ENCODE peak calls at places on chromosomes 12 and 14, in five cellular contexts. One of them, this sample, is unnamed.
A peak's percentile ranks its signal among the peaks of the same experiment; 100 is the strongest.

GRCh38 chr14:36652542-36653201 is 9.0 kb upstream of the PAX9 start:
- DNase-seq in CD8-positive, alpha-beta memory T cell: no peak
- DNase-seq in CD8-positive, alpha-beta T cell: no peak
- DNase-seq in GM23248: no peak
- DNase-seq in left ventricle myocardium inferior: no peak
- DNase-seq in this sample: no peak

GRCh38 chr12:29533815-29534489 is 36.5 kb upstream of the OVCH1 start:
- DNase-seq in CD8-positive, alpha-beta memory T cell: no peak
- DNase-seq in CD8-positive, alpha-beta T cell: no peak
- DNase-seq in GM23248: no peak
- DNase-seq in left ventricle myocardium inferior: no peak
- DNase-seq in this sample: no peak

GRCh38 chr12:12801649-12802048 is 11.5 kb upstream of the DDX47 start:
- DNase-seq in CD8-positive, alpha-beta memory T cell: no peak
- DNase-seq in CD8-positive, alpha-beta T cell: no peak
- DNase-seq in GM23248: peak; percentile 22
- DNase-seq in left ventricle myocardium inferior: no peak
- DNase-seq in this sample: no peak

GRCh38 chr12:54704187-54704586 is 56.0 kb upstream of the DCD start:
- DNase-seq in CD8-positive, alpha-beta memory T cell: no peak
- DNase-seq in CD8-positive, alpha-beta T cell: no peak
- DNase-seq in GM23248: no peak
- DNase-seq in left ventricle myocardium inferior: no peak
- DNase-seq in this sample: no peak

GRCh38 chr14:76456200-76456599 is 80.3 kb downstream of the ESRRB start:
- DNase-seq in CD8-positive, alpha-beta memory T cell: no peak
- DNase-seq in CD8-positive, alpha-beta T cell: no peak
- DNase-seq in GM23248: peak; percentile 39
- DNase-seq in left ventricle myocardium inferior: no peak
- DNase-seq in this sample: peak; percentile 46

GRCh38 chr12:16189849-16190248 is 87.6 kb downstream of the SLC15A5 start:
- DNase-seq in CD8-positive, alpha-beta memory T cell: no peak
- DNase-seq in CD8-positive, alpha-beta T cell: no peak
- DNase-seq in GM23248: peak; percentile 58
- DNase-seq in left ventricle myocardium inferior: no peak
- DNase-seq in this sample: no peak

GRCh38 chr14:33782923-33783322 is 168.0 kb downstream of the EGLN3 start:
- DNase-seq in CD8-positive, alpha-beta memory T cell: no peak
- DNase-seq in CD8-positive, alpha-beta T cell: no peak
- DNase-seq in GM23248: no peak
- DNase-seq in left ventricle myocardium inferior: no peak
- DNase-seq in this sample: no peak

GRCh38 chr14:54252072-54252730 is 144.6 kb upstream of the CDKN3 start:
- DNase-seq in CD8-positive, alpha-beta memory T cell: no peak
- DNase-seq in CD8-positive, alpha-beta T cell: no peak
- DNase-seq in GM23248: peak; percentile 76
- DNase-seq in left ventricle myocardium inferior: no peak
- DNase-seq in this sample: no peak

GRCh38 chr14:33052899-33053400 is 114.3 kb downstream of the NPAS3 start:
- DNase-seq in CD8-positive, alpha-beta memory T cell: no peak
- DNase-seq in CD8-positive, alpha-beta T cell: no peak
- DNase-seq in GM23248: no peak
- DNase-seq in left ventricle myocardium inferior: no peak
- DNase-seq in this sample: no peak

GRCh38 chr14:102568115-102568614 is 24.3 kb upstream of the RCOR1 start:
- DNase-seq in CD8-positive, alpha-beta memory T cell: no peak
- DNase-seq in CD8-positive, alpha-beta T cell: peak; percentile 45
- DNase-seq in GM23248: no peak
- DNase-seq in left ventricle myocardium inferior: no peak
- DNase-seq in this sample: no peak

GRCh38 chr12:2613674-2614073 is 181.1 kb upstream of the FKBP4 start:
- DNase-seq in CD8-positive, alpha-beta memory T cell: no peak
- DNase-seq in CD8-positive, alpha-beta T cell: no peak
- DNase-seq in GM23248: peak; percentile 99
- DNase-seq in left ventricle myocardium inferior: no peak
- DNase-seq in this sample: no peak

GRCh38 chr14:64778114-64778754 is 74.0 kb downstream of the PLEKHG3 start:
- DNase-seq in CD8-positive, alpha-beta memory T cell: no peak
- DNase-seq in CD8-positive, alpha-beta T cell: no peak
- DNase-seq in GM23248: no peak
- DNase-seq in left ventricle myocardium inferior: peak; percentile 47
- DNase-seq in this sample: no peak
- H3K27ac ChIP-seq in CD8-positive, alpha-beta memory T cell: no peak overlapping the region
- H3K27ac ChIP-seq in CD8-positive, alpha-beta T cell: no peak overlapping the region
- H3K27ac ChIP-seq in GM23248: no peak overlapping the region
- H3K27ac ChIP-seq in left ventricle myocardium inferior: peak overlapping the region; percentile 89
- H3K27ac ChIP-seq in this sample: no peak overlapping the region

GRCh38 chr12:26058818-26059217 is 66.0 kb downstream of the BHLHE41 start:
- DNase-seq in CD8-positive, alpha-beta memory T cell: no peak
- DNase-seq in CD8-positive, alpha-beta T cell: no peak
- DNase-seq in GM23248: no peak
- DNase-seq in left ventricle myocardium inferior: no peak
- DNase-seq in this sample: no peak
- H3K27ac ChIP-seq in CD8-positive, alpha-beta memory T cell: no peak overlapping the region
- H3K27ac ChIP-seq in CD8-positive, alpha-beta T cell: no peak overlapping the region
- H3K27ac ChIP-seq in GM23248: no peak overlapping the region
- H3K27ac ChIP-seq in left ventricle myocardium inferior: no peak overlapping the region
- H3K27ac ChIP-seq in this sample: no peak overlapping the region

DNA sequence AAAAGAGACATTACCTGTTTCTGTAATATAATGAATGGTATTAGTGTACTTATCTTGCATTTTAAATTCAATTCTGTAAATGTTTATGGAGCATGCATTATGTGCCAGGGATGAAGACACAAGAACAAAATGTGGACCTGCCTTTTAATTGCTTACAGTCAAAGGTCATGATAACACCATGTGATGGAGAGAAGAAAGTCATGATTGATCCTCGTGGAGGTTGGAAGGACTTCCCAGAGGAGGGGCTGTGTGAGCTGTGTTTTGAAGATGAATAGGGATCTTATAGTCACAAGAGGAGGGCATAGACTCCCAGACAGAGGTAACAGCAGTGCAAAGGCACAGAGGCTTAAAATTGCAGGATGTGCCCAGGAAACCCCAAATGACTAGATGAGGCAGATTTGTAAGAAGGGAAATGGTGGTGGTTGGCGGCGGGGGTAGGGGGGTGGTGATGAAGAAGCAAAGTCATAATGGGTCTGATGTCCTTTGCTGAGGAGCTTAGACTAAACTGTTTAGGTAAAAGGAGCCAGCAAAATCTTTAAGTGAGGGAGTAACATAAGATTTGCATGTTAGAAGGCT is 151.5 kb downstream of the PRKCH start:
- DNase-seq in CD8-positive, alpha-beta memory T cell: peak; percentile 60
- DNase-seq in CD8-positive, alpha-beta T cell: peak; percentile 71
- DNase-seq in GM23248: peak; percentile 24
- DNase-seq in left ventricle myocardium inferior: no peak
- DNase-seq in this sample: no peak
- H3K27ac ChIP-seq in CD8-positive, alpha-beta memory T cell: no peak overlapping the region
- H3K27ac ChIP-seq in CD8-positive, alpha-beta T cell: peak overlapping the region; percentile 42
- H3K27ac ChIP-seq in GM23248: peak overlapping the region; percentile 94
- H3K27ac ChIP-seq in left ventricle myocardium inferior: peak overlapping the region; percentile 90
- H3K27ac ChIP-seq in this sample: no peak overlapping the region

GRCh38 chr12:110126557-110126956 is 2.4 kb downstream of the IFT81 start:
- DNase-seq in CD8-positive, alpha-beta memory T cell: no peak
- DNase-seq in CD8-positive, alpha-beta T cell: no peak
- DNase-seq in GM23248: no peak
- DNase-seq in left ventricle myocardium inferior: no peak
- DNase-seq in this sample: no peak

GRCh38 chr12:110123861-110124183 is 335 bp upstream of the IFT81 start:
- DNase-seq in CD8-positive, alpha-beta memory T cell: no peak
- DNase-seq in CD8-positive, alpha-beta T cell: no peak
- DNase-seq in GM23248: no peak
- DNase-seq in left ventricle myocardium inferior: no peak
- DNase-seq in this sample: no peak

GRCh38 chr12:110120878-110121277 is 3.3 kb upstream of the IFT81 start:
- DNase-seq in CD8-positive, alpha-beta memory T cell: no peak
- DNase-seq in CD8-positive, alpha-beta T cell: no peak
- DNase-seq in GM23248: peak; percentile 29
- DNase-seq in left ventricle myocardium inferior: no peak
- DNase-seq in this sample: no peak

GRCh38 chr12:110122929-110123328 is 1.2 kb upstream of the IFT81 start:
- DNase-seq in CD8-positive, alpha-beta memory T cell: no peak
- DNase-seq in CD8-positive, alpha-beta T cell: no peak
- DNase-seq in GM23248: no peak
- DNase-seq in left ventricle myocardium inferior: no peak
- DNase-seq in this sample: no peak

DNA sequence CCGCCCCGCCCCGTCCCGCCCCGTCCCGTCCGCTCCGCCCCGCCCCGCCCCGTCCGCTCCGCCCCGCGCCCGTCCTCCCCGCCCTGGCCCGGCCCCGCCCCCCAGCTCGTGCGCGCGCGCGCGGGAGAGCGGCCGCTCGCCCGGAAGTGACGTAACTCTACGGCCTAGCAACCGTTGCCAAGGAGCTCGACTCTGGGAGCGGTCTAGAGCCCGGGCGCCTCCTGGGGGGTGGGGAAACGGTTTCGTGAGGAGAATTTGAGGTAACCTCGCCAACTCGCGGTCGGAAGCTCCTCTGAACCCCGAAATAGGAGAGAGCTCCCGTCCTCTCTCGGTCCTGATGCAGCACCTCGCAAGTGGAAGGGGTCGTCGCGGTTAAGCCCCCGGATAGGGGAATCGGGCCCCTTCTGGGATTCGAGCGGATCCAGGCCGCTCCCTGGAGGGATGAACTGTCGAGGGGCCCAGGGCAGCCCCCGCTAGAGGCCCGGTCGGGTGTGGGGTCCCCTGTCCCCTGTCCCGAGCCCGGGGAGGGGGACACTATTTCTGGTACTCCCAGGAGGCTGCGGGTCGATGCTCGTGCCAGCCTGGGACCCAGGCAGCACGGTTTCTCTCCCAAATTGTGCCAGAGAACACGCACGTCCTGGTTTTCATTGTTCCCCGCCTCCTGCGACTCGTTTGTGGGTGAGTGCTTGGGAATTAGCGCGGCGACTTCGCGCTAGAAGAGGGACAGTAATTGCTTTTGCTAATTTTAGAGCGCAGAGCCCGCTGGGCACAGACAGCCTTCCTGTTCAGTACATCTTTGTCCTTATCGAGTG is at the start of gene IFT81:
- DNase-seq in CD8-positive, alpha-beta memory T cell: peak; percentile 97
- DNase-seq in CD8-positive, alpha-beta T cell: peak; percentile 94
- DNase-seq in GM23248: peak; percentile 97
- DNase-seq in left ventricle myocardium inferior: peak; percentile 94
- DNase-seq in this sample: peak; percentile 94
- H3K27ac ChIP-seq in CD8-positive, alpha-beta memory T cell: peak within 1 kb of the TSS; percentile 92
- H3K27ac ChIP-seq in CD8-positive, alpha-beta T cell: peak within 1 kb of the TSS; percentile 60
- H3K27ac ChIP-seq in GM23248: peak within 1 kb of the TSS; percentile 93
- H3K27ac ChIP-seq in left ventricle myocardium inferior: peak within 1 kb of the TSS; percentile 85
- H3K27ac ChIP-seq in this sample: peak within 1 kb of the TSS; percentile 65

GRCh38 chr12:8644345-8645248 is 18.0 kb downstream of the MFAP5 start:
- DNase-seq in CD8-positive, alpha-beta memory T cell: peak; percentile 15
- DNase-seq in CD8-positive, alpha-beta T cell: peak; percentile 54
- DNase-seq in GM23248: peak; percentile 16
- DNase-seq in left ventricle myocardium inferior: no peak
- DNase-seq in this sample: no peak
- H3K27ac ChIP-seq in CD8-positive, alpha-beta memory T cell: peak overlapping the region; percentile 41
- H3K27ac ChIP-seq in CD8-positive, alpha-beta T cell: peak overlapping the region; percentile 49
- H3K27ac ChIP-seq in GM23248: no peak overlapping the region
- H3K27ac ChIP-seq in left ventricle myocardium inferior: no peak overlapping the region
- H3K27ac ChIP-seq in this sample: no peak overlapping the region

DNA sequence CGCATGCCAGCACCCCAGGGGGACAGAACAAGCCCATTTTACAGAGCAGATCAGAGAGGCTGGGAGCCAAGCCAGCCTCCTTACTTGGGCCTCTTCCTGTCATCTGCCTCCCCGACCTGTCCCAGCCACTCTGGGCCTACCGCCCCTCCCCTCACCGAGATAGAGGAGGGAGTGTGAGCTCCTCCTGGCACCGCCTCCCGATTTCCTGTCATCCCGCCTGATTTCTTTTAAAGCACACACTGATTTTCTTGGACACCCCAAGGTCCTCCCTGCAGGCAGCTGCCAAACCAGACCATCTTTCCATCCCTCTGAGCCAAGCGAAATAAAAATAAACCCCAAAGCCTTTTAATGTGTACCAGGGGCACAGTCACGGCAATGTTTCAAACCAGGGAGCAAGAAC is 108.4 kb downstream of the RFLNA start:
- DNase-seq in CD8-positive, alpha-beta memory T cell: no peak
- DNase-seq in CD8-positive, alpha-beta T cell: no peak
- DNase-seq in GM23248: no peak
- DNase-seq in left ventricle myocardium inferior: no peak
- DNase-seq in this sample: no peak
- H3K27ac ChIP-seq in CD8-positive, alpha-beta memory T cell: no peak overlapping the region
- H3K27ac ChIP-seq in CD8-positive, alpha-beta T cell: no peak overlapping the region
- H3K27ac ChIP-seq in GM23248: no peak overlapping the region
- H3K27ac ChIP-seq in left ventricle myocardium inferior: peak overlapping the region; percentile 62
- H3K27ac ChIP-seq in this sample: no peak overlapping the region

GRCh38 chr12:94587266-94588241 is 62.8 kb downstream of the TMCC3 start:
- DNase-seq in CD8-positive, alpha-beta memory T cell: no peak
- DNase-seq in CD8-positive, alpha-beta T cell: no peak
- DNase-seq in GM23248: no peak
- DNase-seq in left ventricle myocardium inferior: no peak
- DNase-seq in this sample: no peak
- H3K27ac ChIP-seq in CD8-positive, alpha-beta memory T cell: no peak overlapping the region
- H3K27ac ChIP-seq in CD8-positive, alpha-beta T cell: no peak overlapping the region
- H3K27ac ChIP-seq in GM23248: no peak overlapping the region
- H3K27ac ChIP-seq in left ventricle myocardium inferior: peak overlapping the region; percentile 78
- H3K27ac ChIP-seq in this sample: peak overlapping the region; percentile 40

GRCh38 chr12:65603428-65604351 is 220.6 kb upstream of the HMGA2 start:
- DNase-seq in CD8-positive, alpha-beta memory T cell: no peak
- DNase-seq in CD8-positive, alpha-beta T cell: no peak
- DNase-seq in GM23248: peak; percentile 90
- DNase-seq in left ventricle myocardium inferior: peak; percentile 18
- DNase-seq in this sample: no peak
- H3K27ac ChIP-seq in CD8-positive, alpha-beta memory T cell: no peak overlapping the region
- H3K27ac ChIP-seq in CD8-positive, alpha-beta T cell: no peak overlapping the region
- H3K27ac ChIP-seq in GM23248: peak overlapping the region; percentile 90
- H3K27ac ChIP-seq in left ventricle myocardium inferior: peak overlapping the region; percentile 60
- H3K27ac ChIP-seq in this sample: peak overlapping the region; percentile 12

DNA sequence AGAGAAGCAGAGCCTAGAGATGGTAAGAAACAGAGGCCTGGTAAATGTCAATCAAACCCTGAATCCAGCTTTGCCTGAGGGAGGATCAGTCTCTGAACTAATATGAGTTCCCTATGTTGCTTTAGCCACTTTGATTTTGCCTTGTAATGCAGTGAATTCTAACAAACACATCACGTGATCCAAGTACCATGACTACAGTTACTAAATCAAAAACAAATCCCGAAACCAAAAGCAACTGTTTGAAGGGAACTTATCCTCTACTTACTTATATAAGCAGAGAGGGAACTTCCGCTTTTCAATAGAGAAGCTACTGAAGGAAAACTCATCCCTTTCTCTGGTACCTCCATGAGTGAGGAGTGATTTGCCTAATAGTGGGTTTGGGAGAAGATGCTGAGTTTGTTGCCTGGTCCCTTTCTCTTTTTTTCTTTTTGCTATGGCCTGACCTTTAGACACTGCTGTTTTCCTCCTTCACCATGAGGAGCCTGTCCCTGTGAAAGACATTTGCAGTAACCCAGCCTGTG is 7.7 kb upstream of the PPTC7 start:
- DNase-seq in CD8-positive, alpha-beta memory T cell: no peak
- DNase-seq in CD8-positive, alpha-beta T cell: no peak
- DNase-seq in GM23248: peak; percentile 79
- DNase-seq in left ventricle myocardium inferior: no peak
- DNase-seq in this sample: no peak
- H3K27ac ChIP-seq in CD8-positive, alpha-beta memory T cell: no peak overlapping the region
- H3K27ac ChIP-seq in CD8-positive, alpha-beta T cell: peak overlapping the region; percentile 32
- H3K27ac ChIP-seq in GM23248: peak overlapping the region; percentile 43
- H3K27ac ChIP-seq in left ventricle myocardium inferior: peak overlapping the region; percentile 73
- H3K27ac ChIP-seq in this sample: no peak overlapping the region

This sample was measured in neuronal stem cell.